ENCODE peak calls at places on chromosomes 2 and 18, in ten cellular contexts. One of them, this sample, is unnamed.

GRCh38 chr2:108787209-108787558 is 613 bp downstream of the CCDC138 start:
- DNase-seq in activated T-cell treated with anti-CD3 and anti-CD28 coated beads for 1 hour: no peak
- DNase-seq in effector CD4-positive, alpha-beta T cell: no peak
- DNase-seq in HEK293T: no peak
- DNase-seq in islet precursor cell: no peak
- DNase-seq in left ventricle myocardium inferior: no peak
- DNase-seq in skeletal muscle cell: no peak
- DNase-seq in left lobe of liver: no peak
- DNase-seq in COR-L47: no peak
- DNase-seq in left cardiac atrium: no peak
- DNase-seq in this sample: no peak

GRCh38 chr2:136056077-136056688 is 61.8 kb downstream of the CXCR4 start:
- DNase-seq in activated T-cell treated with anti-CD3 and anti-CD28 coated beads for 1 hour: no peak
- DNase-seq in effector CD4-positive, alpha-beta T cell: no peak
- DNase-seq in HEK293T: no peak
- DNase-seq in islet precursor cell: no peak
- DNase-seq in left ventricle myocardium inferior: no peak
- DNase-seq in skeletal muscle cell: no peak
- DNase-seq in left lobe of liver: no peak
- DNase-seq in COR-L47: no peak
- DNase-seq in left cardiac atrium: no peak
- DNase-seq in this sample: no peak

GRCh38 chr18:41624461-41624860 is 330.6 kb upstream of the PIK3C3 start:
- DNase-seq in activated T-cell treated with anti-CD3 and anti-CD28 coated beads for 1 hour: no peak
- DNase-seq in effector CD4-positive, alpha-beta T cell: no peak
- DNase-seq in HEK293T: no peak
- DNase-seq in islet precursor cell: no peak
- DNase-seq in left ventricle myocardium inferior: no peak
- DNase-seq in skeletal muscle cell: no peak
- DNase-seq in left lobe of liver: no peak
- DNase-seq in COR-L47: no peak
- DNase-seq in left cardiac atrium: no peak
- DNase-seq in this sample: no peak

GRCh38 chr2:107989445-107989844 is 3.1 kb downstream of the SLC5A7 start:
- DNase-seq in activated T-cell treated with anti-CD3 and anti-CD28 coated beads for 1 hour: no peak
- DNase-seq in effector CD4-positive, alpha-beta T cell: no peak
- DNase-seq in HEK293T: no peak
- DNase-seq in islet precursor cell: no peak
- DNase-seq in left ventricle myocardium inferior: no peak
- DNase-seq in skeletal muscle cell: no peak
- DNase-seq in left lobe of liver: no peak
- DNase-seq in COR-L47: no peak
- DNase-seq in left cardiac atrium: no peak
- DNase-seq in this sample: no peak

GRCh38 chr18:3042337-3042736 is 29.4 kb upstream of the LPIN2 start:
- DNase-seq in activated T-cell treated with anti-CD3 and anti-CD28 coated beads for 1 hour: no peak
- DNase-seq in effector CD4-positive, alpha-beta T cell: no peak
- DNase-seq in HEK293T: no peak
- DNase-seq in islet precursor cell: no peak
- DNase-seq in left ventricle myocardium inferior: no peak
- DNase-seq in skeletal muscle cell: no peak
- DNase-seq in left lobe of liver: no peak
- DNase-seq in COR-L47: no peak
- DNase-seq in left cardiac atrium: no peak
- DNase-seq in this sample: no peak

GRCh38 chr18:35559867-35560266 is 21.7 kb upstream of the GALNT1 start:
- DNase-seq in activated T-cell treated with anti-CD3 and anti-CD28 coated beads for 1 hour: no peak
- DNase-seq in effector CD4-positive, alpha-beta T cell: no peak
- DNase-seq in HEK293T: no peak
- DNase-seq in islet precursor cell: no peak
- DNase-seq in left ventricle myocardium inferior: no peak
- DNase-seq in skeletal muscle cell: no peak
- DNase-seq in left lobe of liver: no peak
- DNase-seq in COR-L47: no peak
- DNase-seq in left cardiac atrium: no peak
- DNase-seq in this sample: no peak

GRCh38 chr18:36850527-36851201 is 21.7 kb downstream of the KIAA1328 start:
- DNase-seq in activated T-cell treated with anti-CD3 and anti-CD28 coated beads for 1 hour: no peak
- DNase-seq in effector CD4-positive, alpha-beta T cell: no peak
- DNase-seq in HEK293T: no peak
- DNase-seq in islet precursor cell: peak
- DNase-seq in left ventricle myocardium inferior: no peak
- DNase-seq in skeletal muscle cell: peak
- DNase-seq in left lobe of liver: no peak
- DNase-seq in COR-L47: no peak
- DNase-seq in left cardiac atrium: no peak
- DNase-seq in this sample: peak

GRCh38 chr2:174666786-174667369 is 69.3 kb upstream of the WIPF1 start:
- DNase-seq in activated T-cell treated with anti-CD3 and anti-CD28 coated beads for 1 hour: no peak
- DNase-seq in effector CD4-positive, alpha-beta T cell: no peak
- DNase-seq in HEK293T: no peak
- DNase-seq in islet precursor cell: no peak
- DNase-seq in left ventricle myocardium inferior: no peak
- DNase-seq in skeletal muscle cell: no peak
- DNase-seq in left lobe of liver: no peak
- DNase-seq in COR-L47: no peak
- DNase-seq in left cardiac atrium: no peak
- DNase-seq in this sample: no peak

GRCh38 chr2:45904267-45904921 is 252.9 kb downstream of the PRKCE start:
- DNase-seq in activated T-cell treated with anti-CD3 and anti-CD28 coated beads for 1 hour: no peak
- DNase-seq in effector CD4-positive, alpha-beta T cell: no peak
- DNase-seq in HEK293T: no peak
- DNase-seq in islet precursor cell: no peak
- DNase-seq in left ventricle myocardium inferior: no peak
- DNase-seq in skeletal muscle cell: no peak
- DNase-seq in left lobe of liver: no peak
- DNase-seq in COR-L47: no peak
- DNase-seq in left cardiac atrium: no peak
- DNase-seq in this sample: no peak

GRCh38 chr2:128623776-128624424 is 305.2 kb upstream of the HS6ST1 start:
- DNase-seq in activated T-cell treated with anti-CD3 and anti-CD28 coated beads for 1 hour: no peak
- DNase-seq in effector CD4-positive, alpha-beta T cell: no peak
- DNase-seq in HEK293T: no peak
- DNase-seq in islet precursor cell: no peak
- DNase-seq in left ventricle myocardium inferior: no peak
- DNase-seq in skeletal muscle cell: peak
- DNase-seq in left lobe of liver: no peak
- DNase-seq in COR-L47: no peak
- DNase-seq in left cardiac atrium: no peak
- DNase-seq in this sample: no peak

GRCh38 chr2:67631474-67631873 is 234.3 kb downstream of the ETAA1 start:
- DNase-seq in activated T-cell treated with anti-CD3 and anti-CD28 coated beads for 1 hour: no peak
- DNase-seq in effector CD4-positive, alpha-beta T cell: no peak
- DNase-seq in HEK293T: no peak
- DNase-seq in islet precursor cell: no peak
- DNase-seq in left ventricle myocardium inferior: no peak
- DNase-seq in skeletal muscle cell: no peak
- DNase-seq in left lobe of liver: no peak
- DNase-seq in COR-L47: no peak
- DNase-seq in left cardiac atrium: no peak
- DNase-seq in this sample: no peak

GRCh38 chr2:59896499-59896898 is 657.0 kb downstream of the BCL11A start:
- DNase-seq in activated T-cell treated with anti-CD3 and anti-CD28 coated beads for 1 hour: no peak
- DNase-seq in effector CD4-positive, alpha-beta T cell: no peak
- DNase-seq in HEK293T: no peak
- DNase-seq in islet precursor cell: no peak
- DNase-seq in left ventricle myocardium inferior: no peak
- DNase-seq in skeletal muscle cell: no peak
- DNase-seq in left lobe of liver: no peak
- DNase-seq in COR-L47: no peak
- DNase-seq in left cardiac atrium: no peak
- DNase-seq in this sample: no peak

GRCh38 chr2:72032481-72033041 is 115.1 kb downstream of the CYP26B1 start:
- DNase-seq in activated T-cell treated with anti-CD3 and anti-CD28 coated beads for 1 hour: no peak
- DNase-seq in effector CD4-positive, alpha-beta T cell: no peak
- DNase-seq in HEK293T: no peak
- DNase-seq in islet precursor cell: peak
- DNase-seq in left ventricle myocardium inferior: no peak
- DNase-seq in skeletal muscle cell: no peak
- DNase-seq in left lobe of liver: no peak
- DNase-seq in COR-L47: no peak
- DNase-seq in left cardiac atrium: no peak
- DNase-seq in this sample: no peak

GRCh38 chr2:165820296-165820695 is 26.2 kb upstream of the GALNT3 start:
- DNase-seq in activated T-cell treated with anti-CD3 and anti-CD28 coated beads for 1 hour: no peak
- DNase-seq in effector CD4-positive, alpha-beta T cell: no peak
- DNase-seq in HEK293T: no peak
- DNase-seq in islet precursor cell: no peak
- DNase-seq in left ventricle myocardium inferior: no peak
- DNase-seq in skeletal muscle cell: no peak
- DNase-seq in left lobe of liver: no peak
- DNase-seq in COR-L47: no peak
- DNase-seq in left cardiac atrium: no peak
- DNase-seq in this sample: no peak

GRCh38 chr2:152396763-152397162 is 61.8 kb downstream of the FMNL2 start:
- DNase-seq in activated T-cell treated with anti-CD3 and anti-CD28 coated beads for 1 hour: no peak
- DNase-seq in effector CD4-positive, alpha-beta T cell: no peak
- DNase-seq in HEK293T: no peak
- DNase-seq in islet precursor cell: no peak
- DNase-seq in left ventricle myocardium inferior: no peak
- DNase-seq in skeletal muscle cell: no peak
- DNase-seq in left lobe of liver: no peak
- DNase-seq in COR-L47: no peak
- DNase-seq in left cardiac atrium: no peak
- DNase-seq in this sample: no peak

This sample was measured in Caki2.